ENCODE peak calls at places on chromosome 9, in eight cellular contexts. One of them, this sample, is unnamed.

GRCh38 chr9:125233678-125234077 is 7.5 kb downstream of the HSPA5 start:
- DNase-seq in cardiac fibroblast: peak
- DNase-seq in aorta: no peak
- DNase-seq in AG04450: peak
- DNase-seq in trophoblast cell: peak
- DNase-seq in astrocyte of the cerebellum: peak
- DNase-seq in ovary: no peak
- DNase-seq in heart left ventricle: no peak
- DNase-seq in this sample: no peak

GRCh38 chr9:108142504-108143201 is 653.1 kb upstream of the KLF4 start:
- DNase-seq in astrocyte of the cerebellum: peak
- DNase-seq in aorta: peak
- DNase-seq in ovary: peak
- DNase-seq in heart left ventricle: peak
- DNase-seq in trophoblast cell: no peak
- DNase-seq in cardiac fibroblast: peak
- DNase-seq in AG04450: no peak
- DNase-seq in this sample: no peak

GRCh38 chr9:82367016-82367415 is 378.4 kb downstream of the SPATA31D1 start:
- DNase-seq in trophoblast cell: no peak
- DNase-seq in cardiac fibroblast: no peak
- DNase-seq in astrocyte of the cerebellum: no peak
- DNase-seq in heart left ventricle: no peak
- DNase-seq in AG04450: no peak
- DNase-seq in ovary: no peak
- DNase-seq in aorta: no peak
- DNase-seq in this sample: no peak

GRCh38 chr9:114263853-114264510 is 58.9 kb upstream of the ORM1 start:
- DNase-seq in heart left ventricle: no peak
- DNase-seq in ovary: peak
- DNase-seq in cardiac fibroblast: peak
- DNase-seq in astrocyte of the cerebellum: no peak
- DNase-seq in trophoblast cell: no peak
- DNase-seq in AG04450: no peak
- DNase-seq in aorta: no peak
- DNase-seq in this sample: no peak

GRCh38 chr9:19085295-19085694 is 17.4 kb downstream of the HAUS6 start:
- DNase-seq in aorta: no peak
- DNase-seq in AG04450: no peak
- DNase-seq in trophoblast cell: no peak
- DNase-seq in astrocyte of the cerebellum: no peak
- DNase-seq in ovary: no peak
- DNase-seq in heart left ventricle: no peak
- DNase-seq in cardiac fibroblast: no peak
- DNase-seq in this sample: no peak

GRCh38 chr9:89710689-89711088 is 105.9 kb downstream of the GADD45G start:
- DNase-seq in heart left ventricle: no peak
- DNase-seq in astrocyte of the cerebellum: no peak
- DNase-seq in cardiac fibroblast: peak
- DNase-seq in AG04450: no peak
- DNase-seq in aorta: no peak
- DNase-seq in trophoblast cell: no peak
- DNase-seq in ovary: no peak
- DNase-seq in this sample: no peak

GRCh38 chr9:33619666-33620404 is 95.8 kb downstream of the ANKRD18B start:
- DNase-seq in trophoblast cell: no peak
- DNase-seq in ovary: no peak
- DNase-seq in aorta: no peak
- DNase-seq in cardiac fibroblast: peak
- DNase-seq in AG04450: peak
- DNase-seq in heart left ventricle: no peak
- DNase-seq in astrocyte of the cerebellum: peak
- DNase-seq in this sample: no peak

GRCh38 chr9:121071356-121071755 is 3.4 kb upstream of the CNTRL start:
- DNase-seq in aorta: no peak
- DNase-seq in ovary: no peak
- DNase-seq in cardiac fibroblast: no peak
- DNase-seq in AG04450: no peak
- DNase-seq in heart left ventricle: no peak
- DNase-seq in trophoblast cell: no peak
- DNase-seq in astrocyte of the cerebellum: no peak
- DNase-seq in this sample: no peak

GRCh38 chr9:7119612-7120011 is 361.8 kb downstream of the KDM4C start:
- DNase-seq in trophoblast cell: no peak
- DNase-seq in ovary: no peak
- DNase-seq in astrocyte of the cerebellum: no peak
- DNase-seq in aorta: no peak
- DNase-seq in cardiac fibroblast: no peak
- DNase-seq in heart left ventricle: no peak
- DNase-seq in AG04450: no peak
- DNase-seq in this sample: no peak

GRCh38 chr9:123481209-123481865 is 125.3 kb downstream of the CRB2 start:
- DNase-seq in astrocyte of the cerebellum: no peak
- DNase-seq in AG04450: no peak
- DNase-seq in ovary: no peak
- DNase-seq in aorta: no peak
- DNase-seq in cardiac fibroblast: no peak
- DNase-seq in heart left ventricle: no peak
- DNase-seq in trophoblast cell: no peak
- DNase-seq in this sample: no peak

GRCh38 chr9:120985759-120986353 is 59.3 kb upstream of the TRAF1 start:
- DNase-seq in trophoblast cell: peak
- DNase-seq in heart left ventricle: no peak
- DNase-seq in cardiac fibroblast: peak
- DNase-seq in astrocyte of the cerebellum: peak
- DNase-seq in ovary: no peak
- DNase-seq in aorta: no peak
- DNase-seq in AG04450: peak
- DNase-seq in this sample: no peak

GRCh38 chr9:137959641-137960411 is 82.2 kb downstream of the CACNA1B start:
- DNase-seq in trophoblast cell: no peak
- DNase-seq in ovary: no peak
- DNase-seq in astrocyte of the cerebellum: no peak
- DNase-seq in heart left ventricle: no peak
- DNase-seq in aorta: no peak
- DNase-seq in cardiac fibroblast: no peak
- DNase-seq in AG04450: no peak
- DNase-seq in this sample: no peak

GRCh38 chr9:13027834-13028233 is 251.7 kb downstream of the MPDZ start:
- DNase-seq in aorta: no peak
- DNase-seq in heart left ventricle: no peak
- DNase-seq in cardiac fibroblast: no peak
- DNase-seq in AG04450: no peak
- DNase-seq in astrocyte of the cerebellum: no peak
- DNase-seq in ovary: no peak
- DNase-seq in trophoblast cell: no peak
- DNase-seq in this sample: no peak

GRCh38 chr9:87309236-87309635 is 188.4 kb upstream of the DAPK1 start:
- DNase-seq in aorta: no peak
- DNase-seq in heart left ventricle: no peak
- DNase-seq in cardiac fibroblast: peak
- DNase-seq in astrocyte of the cerebellum: peak
- DNase-seq in AG04450: no peak
- DNase-seq in trophoblast cell: no peak
- DNase-seq in ovary: no peak
- DNase-seq in this sample: no peak

GRCh38 chr9:134403292-134403681 is 77.0 kb downstream of the RXRA start:
- DNase-seq in trophoblast cell: no peak
- DNase-seq in aorta: no peak
- DNase-seq in cardiac fibroblast: no peak
- DNase-seq in AG04450: no peak
- DNase-seq in ovary: no peak
- DNase-seq in heart left ventricle: peak
- DNase-seq in astrocyte of the cerebellum: no peak
- DNase-seq in this sample: no peak

GRCh38 chr9:97332993-97333392 is 25.5 kb downstream of the CCDC180 start:
- DNase-seq in heart left ventricle: no peak
- DNase-seq in trophoblast cell: no peak
- DNase-seq in ovary: no peak
- DNase-seq in astrocyte of the cerebellum: no peak
- DNase-seq in AG04450: no peak
- DNase-seq in aorta: no peak
- DNase-seq in cardiac fibroblast: no peak
- DNase-seq in this sample: no peak

GRCh38 chr9:36284226-36284625 is 26.0 kb upstream of the GNE start:
- DNase-seq in ovary: no peak
- DNase-seq in trophoblast cell: no peak
- DNase-seq in cardiac fibroblast: no peak
- DNase-seq in aorta: no peak
- DNase-seq in heart left ventricle: no peak
- DNase-seq in astrocyte of the cerebellum: no peak
- DNase-seq in AG04450: no peak
- DNase-seq in this sample: no peak

GRCh38 chr9:138052635-138053320 is 175.2 kb downstream of the CACNA1B start:
- DNase-seq in cardiac fibroblast: no peak
- DNase-seq in aorta: peak
- DNase-seq in astrocyte of the cerebellum: no peak
- DNase-seq in ovary: no peak
- DNase-seq in trophoblast cell: no peak
- DNase-seq in heart left ventricle: no peak
- DNase-seq in AG04450: no peak
- DNase-seq in this sample: no peak

GRCh38 chr9:88259041-88259440 is 120.8 kb upstream of the SPATA31C2 start:
- DNase-seq in AG04450: no peak
- DNase-seq in trophoblast cell: no peak
- DNase-seq in cardiac fibroblast: no peak
- DNase-seq in aorta: no peak
- DNase-seq in heart left ventricle: no peak
- DNase-seq in ovary: no peak
- DNase-seq in astrocyte of the cerebellum: no peak
- DNase-seq in this sample: no peak

GRCh38 chr9:109408759-109409462 is 88.1 kb upstream of the EPB41L4B start:
- DNase-seq in trophoblast cell: no peak
- DNase-seq in cardiac fibroblast: no peak
- DNase-seq in aorta: no peak
- DNase-seq in astrocyte of the cerebellum: no peak
- DNase-seq in ovary: no peak
- DNase-seq in heart left ventricle: no peak
- DNase-seq in AG04450: no peak
- DNase-seq in this sample: no peak

GRCh38 chr9:89435315-89435823 is 62.5 kb downstream of the SEMA4D start:
- DNase-seq in cardiac fibroblast: no peak
- DNase-seq in heart left ventricle: no peak
- DNase-seq in AG04450: no peak
- DNase-seq in ovary: no peak
- DNase-seq in aorta: no peak
- DNase-seq in trophoblast cell: peak
- DNase-seq in astrocyte of the cerebellum: no peak
- DNase-seq in this sample: no peak

GRCh38 chr9:85740821-85741111 is 988 bp downstream of the AGTPBP1 start:
- DNase-seq in cardiac fibroblast: peak
- DNase-seq in astrocyte of the cerebellum: no peak
- DNase-seq in ovary: no peak
- DNase-seq in AG04450: no peak
- DNase-seq in heart left ventricle: no peak
- DNase-seq in aorta: no peak
- DNase-seq in trophoblast cell: no peak
- DNase-seq in this sample: no peak

GRCh38 chr9:99894826-99895225 is 11.6 kb upstream of the STX17 start:
- DNase-seq in cardiac fibroblast: no peak
- DNase-seq in trophoblast cell: no peak
- DNase-seq in AG04450: no peak
- DNase-seq in heart left ventricle: no peak
- DNase-seq in astrocyte of the cerebellum: no peak
- DNase-seq in ovary: no peak
- DNase-seq in aorta: no peak
- DNase-seq in this sample: no peak

GRCh38 chr9:93664549-93665120 is 88.3 kb downstream of the PHF2 start:
- DNase-seq in AG04450: no peak
- DNase-seq in astrocyte of the cerebellum: no peak
- DNase-seq in aorta: no peak
- DNase-seq in trophoblast cell: no peak
- DNase-seq in heart left ventricle: peak
- DNase-seq in cardiac fibroblast: no peak
- DNase-seq in ovary: no peak
- DNase-seq in this sample: no peak

GRCh38 chr9:116421006-116421538 is 266.0 kb upstream of the TRIM32 start:
- DNase-seq in AG04450: no peak
- DNase-seq in astrocyte of the cerebellum: no peak
- DNase-seq in trophoblast cell: no peak
- DNase-seq in cardiac fibroblast: peak
- DNase-seq in heart left ventricle: no peak
- DNase-seq in aorta: no peak
- DNase-seq in ovary: no peak
- DNase-seq in this sample: no peak

GRCh38 chr9:5838884-5839571 is 6.1 kb upstream of the ERMP1 start:
- DNase-seq in AG04450: no peak
- DNase-seq in astrocyte of the cerebellum: no peak
- DNase-seq in aorta: no peak
- DNase-seq in trophoblast cell: peak
- DNase-seq in ovary: no peak
- DNase-seq in cardiac fibroblast: peak
- DNase-seq in heart left ventricle: no peak
- DNase-seq in this sample: no peak

GRCh38 chr9:101486693-101487442 is 46.8 kb upstream of the RNF20 start:
- DNase-seq in aorta: peak
- DNase-seq in cardiac fibroblast: peak
- DNase-seq in AG04450: no peak
- DNase-seq in heart left ventricle: peak
- DNase-seq in astrocyte of the cerebellum: no peak
- DNase-seq in ovary: peak
- DNase-seq in trophoblast cell: no peak
- DNase-seq in this sample: no peak

GRCh38 chr9:136373300-136374182 is at the start of gene CARD9:
- DNase-seq in aorta: no peak
- DNase-seq in AG04450: no peak
- DNase-seq in heart left ventricle: no peak
- DNase-seq in cardiac fibroblast: no peak
- DNase-seq in trophoblast cell: no peak
- DNase-seq in astrocyte of the cerebellum: no peak
- DNase-seq in ovary: no peak
- DNase-seq in this sample: no peak
- H3K4me3 ChIP-seq in aorta: no peak
- H3K4me3 ChIP-seq in AG04450: no peak
- H3K4me3 ChIP-seq in heart left ventricle: peak
- H3K4me3 ChIP-seq in cardiac fibroblast: peak
- H3K4me3 ChIP-seq in trophoblast cell: no peak
- H3K4me3 ChIP-seq in astrocyte of the cerebellum: no peak
- H3K4me3 ChIP-seq in ovary: no peak
- H3K4me3 ChIP-seq in this sample: no peak

GRCh38 chr9:126665696-126666035 is 51.9 kb downstream of the LMX1B start:
- DNase-seq in cardiac fibroblast: no peak
- DNase-seq in heart left ventricle: no peak
- DNase-seq in AG04450: no peak
- DNase-seq in astrocyte of the cerebellum: no peak
- DNase-seq in aorta: no peak
- DNase-seq in trophoblast cell: no peak
- DNase-seq in ovary: no peak
- DNase-seq in this sample: no peak
- H3K4me3 ChIP-seq in cardiac fibroblast: no peak
- H3K4me3 ChIP-seq in heart left ventricle: no peak
- H3K4me3 ChIP-seq in AG04450: no peak
- H3K4me3 ChIP-seq in astrocyte of the cerebellum: no peak
- H3K4me3 ChIP-seq in aorta: no peak
- H3K4me3 ChIP-seq in trophoblast cell: no peak
- H3K4me3 ChIP-seq in ovary: no peak
- H3K4me3 ChIP-seq in this sample: no peak

GRCh38 chr9:122106576-122106975 is 13.5 kb upstream of the TTLL11 start:
- DNase-seq in astrocyte of the cerebellum: no peak
- DNase-seq in cardiac fibroblast: no peak
- DNase-seq in heart left ventricle: no peak
- DNase-seq in trophoblast cell: no peak
- DNase-seq in AG04450: no peak
- DNase-seq in aorta: no peak
- DNase-seq in ovary: no peak
- DNase-seq in this sample: no peak
- H3K4me3 ChIP-seq in astrocyte of the cerebellum: no peak
- H3K4me3 ChIP-seq in cardiac fibroblast: no peak
- H3K4me3 ChIP-seq in heart left ventricle: no peak
- H3K4me3 ChIP-seq in trophoblast cell: no peak
- H3K4me3 ChIP-seq in AG04450: no peak
- H3K4me3 ChIP-seq in aorta: no peak
- H3K4me3 ChIP-seq in ovary: no peak
- H3K4me3 ChIP-seq in this sample: no peak

GRCh38 chr9:129580211-129580915 is 40.5 kb downstream of the C9orf50 start:
- DNase-seq in aorta: no peak
- DNase-seq in astrocyte of the cerebellum: no peak
- DNase-seq in heart left ventricle: no peak
- DNase-seq in trophoblast cell: no peak
- DNase-seq in cardiac fibroblast: no peak
- DNase-seq in AG04450: no peak
- DNase-seq in ovary: no peak
- DNase-seq in this sample: no peak
- H3K4me3 ChIP-seq in aorta: no peak
- H3K4me3 ChIP-seq in astrocyte of the cerebellum: no peak
- H3K4me3 ChIP-seq in heart left ventricle: no peak
- H3K4me3 ChIP-seq in trophoblast cell: no peak
- H3K4me3 ChIP-seq in cardiac fibroblast: no peak
- H3K4me3 ChIP-seq in AG04450: no peak
- H3K4me3 ChIP-seq in ovary: no peak
- H3K4me3 ChIP-seq in this sample: no peak